ENCODE peak calls at places on chromosome 20, in five cellular contexts. H is epithelial cell of esophagus; Z is left cardiac atrium; Q is AML-193; G is activated CD4-positive, alpha-beta T cell treated with anti-CD3 and anti-CD28 coated beads, Interleukin-2, amount 50 U/mL, for 1 hour. J is an unnamed sample.

GRCh38 chr20:3406481-3407425 is 716 bp downstream of the DNAAF9 start:
- DNase-seq in H (peak), Z (peak), Q (no peak), G (no peak), J (no peak)

GRCh38 chr20:38227578-38228360 is 32.8 kb downstream of the KIAA1755 start:
- DNase-seq in H (no peak), Z (no peak), Q (no peak), G (no peak), J (no peak)

GRCh38 chr20:63468421-63468820 is 4.0 kb downstream of the KCNQ2 start:
- DNase-seq in H (no peak), Z (no peak), Q (no peak), G (no peak), J (no peak)

GRCh38 chr20:59437601-59438031 is 137.2 kb downstream of the EDN3 start:
- DNase-seq in H (no peak), Z (no peak), Q (no peak), G (no peak), J (no peak)

GRCh38 chr20:1185781-1186334 is 1.1 kb upstream of the TMEM74B start:
- DNase-seq in H (peak), Z (peak), Q (no peak), G (peak), J (peak)

GRCh38 chr20:61461459-61461858 is 209.4 kb downstream of the CDH4 start:
- DNase-seq in H (no peak), Z (no peak), Q (no peak), G (no peak), J (no peak)

GRCh38 chr20:36575066-36575743 is 1.8 kb downstream of the TGIF2 start:
- DNase-seq in H (peak), Z (peak), Q (no peak), G (no peak), J (peak)

GRCh38 chr20:53841741-53842140 is 228.7 kb downstream of the BCAS1 start:
- DNase-seq in H (no peak), Z (no peak), Q (no peak), G (no peak), J (no peak)

GRCh38 chr20:58800134-58800650 is 50.5 kb downstream of the GNAS-AS1 start:
- DNase-seq in H (no peak), Z (no peak), Q (no peak), G (no peak), J (no peak)

GRCh38 chr20:50726955-50727791 is 4.2 kb upstream of the PARD6B start:
- DNase-seq in H (no peak), Z (no peak), Q (no peak), G (no peak), J (no peak)

GRCh38 chr20:32559216-32559752 is 25.8 kb downstream of the NOL4L start:
- DNase-seq in H (no peak), Z (no peak), Q (no peak), G (no peak), J (no peak)

GRCh38 chr20:38242848-38243449 is 17.6 kb downstream of the KIAA1755 start:
- DNase-seq in H (peak), Z (no peak), Q (peak), G (no peak), J (no peak)

GRCh38 chr20:21569586-21569985 is 55.7 kb upstream of the NKX2-2 start:
- DNase-seq in H (no peak), Z (no peak), Q (no peak), G (no peak), J (peak)

GRCh38 chr20:38355161-38356012 is 9.1 kb downstream of the LBP start:
- DNase-seq in H (no peak), Z (no peak), Q (no peak), G (no peak), J (peak)

GRCh38 chr20:35626386-35627001 is 10.9 kb downstream of the SPAG4 start:
- DNase-seq in H (peak), Z (no peak), Q (no peak), G (no peak), J (peak)

GRCh38 chr20:11376406-11376805 is 541.3 kb upstream of the BTBD3 start:
- DNase-seq in H (no peak), Z (no peak), Q (no peak), G (no peak), J (no peak)

GRCh38 chr20:865379-865778 is 31.9 kb downstream of the FAM110A start:
- DNase-seq in H (no peak), Z (no peak), Q (no peak), G (no peak), J (no peak)

GRCh38 chr20:45611054-45611453 is 18.5 kb upstream of the WFDC10A start:
- DNase-seq in H (peak), Z (no peak), Q (no peak), G (no peak), J (no peak)

GRCh38 chr20:57611605-57612311 is 8.5 kb downstream of the ZBP1 start:
- DNase-seq in H (no peak), Z (no peak), Q (no peak), G (no peak), J (peak)

GRCh38 chr20:40654876-40655275 is 34.2 kb downstream of the MAFB start:
- DNase-seq in H (peak), Z (peak), Q (no peak), G (no peak), J (peak)

GRCh38 chr20:277496-277781 is 13.1 kb downstream of the C20orf96 start:
- DNase-seq in H (no peak), Z (no peak), Q (no peak), G (no peak), J (no peak)

GRCh38 chr20:8996817-8997512 is 71.9 kb upstream of the PLCB4 start:
- DNase-seq in H (no peak), Z (no peak), Q (no peak), G (no peak), J (no peak)

GRCh38 chr20:41632896-41633295 is 14.7 kb upstream of the CHD6 start:
- DNase-seq in H (peak), Z (no peak), Q (peak), G (no peak), J (no peak)

GRCh38 chr20:62357681-62358080 is 9.4 kb downstream of the LAMA5 start:
- DNase-seq in H (no peak), Z (peak), Q (no peak), G (no peak), J (no peak)

GRCh38 chr20:45781391-45781931 is 10.2 kb downstream of the WFDC3 start:
- DNase-seq in H (peak), Z (no peak), Q (no peak), G (no peak), J (no peak)

J was measured in left lobe of liver.